ENCODE peak calls at places on chromosomes 13 and 19, in five cellular contexts. D is omental fat pad, Z is epithelial cell of esophagus, W is H9, O is bronchial epithelial cell. U is an unnamed sample.

GRCh38 chr13:25286308-25286968 is 850 bp downstream of the MTMR6 start:
- DNase-seq in D (no peak), Z (peak), W (no peak), O (peak), U (no peak)

GRCh38 chr19:45218887-45219780 is 26.1 kb downstream of the EXOC3L2 start:
- DNase-seq in D (no peak), Z (no peak), W (no peak), O (no peak), U (no peak)

GRCh38 chr19:43607238-43608205 is 4.4 kb upstream of the SRRM5 start:
- DNase-seq in D (no peak), Z (no peak), W (no peak), O (no peak), U (no peak)

GRCh38 chr13:24282256-24282655 is 27.1 kb upstream of the C1QTNF9 start:
- DNase-seq in D (no peak), Z (no peak), W (no peak), O (no peak), U (no peak)

GRCh38 chr13:48852911-48853310 is 122.8 kb upstream of the FNDC3A start:
- DNase-seq in D (no peak), Z (no peak), W (no peak), O (no peak), U (no peak)

GRCh38 chr19:45526143-45526542 is 18.9 kb downstream of the VASP start:
- DNase-seq in D (no peak), Z (peak), W (peak), O (peak), U (peak)

GRCh38 chr13:110338441-110339101 is 31.5 kb downstream of the COL4A2 start:
- DNase-seq in D (no peak), Z (no peak), W (no peak), O (no peak), U (no peak)

GRCh38 chr19:18029617-18030338 is 21.8 kb downstream of the ARRDC2 start:
- DNase-seq in D (no peak), Z (peak), W (no peak), O (peak), U (no peak)

GRCh38 chr19:38142176-38143035 is 81.6 kb downstream of the DPF1 start:
- DNase-seq in D (no peak), Z (peak), W (peak), O (peak), U (peak)

GRCh38 chr19:33434886-33435705 is 61.6 kb downstream of the CEBPG start:
- DNase-seq in D (no peak), Z (peak), W (no peak), O (no peak), U (no peak)

GRCh38 chr19:29499261-29499920 is 26.4 kb upstream of the VSTM2B start:
- DNase-seq in D (no peak), Z (no peak), W (no peak), O (no peak), U (no peak)

GRCh38 chr13:62643007-62643483 is 1227.4 kb upstream of the PCDH20 start:
- DNase-seq in D (no peak), Z (peak), W (no peak), O (peak), U (no peak)

GRCh38 chr13:56861472-56861871 is 279.2 kb upstream of the PRR20A start:
- DNase-seq in D (no peak), Z (no peak), W (no peak), O (no peak), U (no peak)

GRCh38 chr13:35784286-35784951 is 307.9 kb upstream of the MAB21L1 start:
- DNase-seq in D (no peak), Z (no peak), W (no peak), O (no peak), U (no peak)

GRCh38 chr13:37029617-37030016 is 29.0 kb downstream of the EXOSC8 start:
- DNase-seq in D (no peak), Z (no peak), W (no peak), O (no peak), U (no peak)

GRCh38 chr13:98393873-98394272 is 183.0 kb downstream of the STK24 start:
- DNase-seq in D (no peak), Z (no peak), W (no peak), O (no peak), U (no peak)

GRCh38 chr13:110300090-110300815 is 6.7 kb downstream of the COL4A1 start:
- DNase-seq in D (no peak), Z (no peak), W (no peak), O (no peak), U (no peak)

GRCh38 chr13:76828316-76828741 is 57.9 kb downstream of the KCTD12 start:
- DNase-seq in D (no peak), Z (peak), W (no peak), O (peak), U (no peak)

GRCh38 chr19:42246143-42246868 is 3.9 kb upstream of the GSK3A start:
- DNase-seq in D (no peak), Z (peak), W (peak), O (peak), U (peak)

GRCh38 chr13:64959276-64959675 is 2270.9 kb downstream of the PCDH9 start:
- DNase-seq in D (no peak), Z (no peak), W (no peak), O (no peak), U (no peak)

GRCh38 chr13:80160110-80160509 is 180.8 kb downstream of the SPRY2 start:
- DNase-seq in D (no peak), Z (no peak), W (no peak), O (no peak), U (no peak)

GRCh38 chr13:97223711-97224461 is 1.8 kb downstream of the MBNL2 start:
- DNase-seq in D (no peak), Z (peak), W (peak), O (peak), U (peak)

GRCh38 chr13:89930861-89931260 is 1416.6 kb upstream of the MIR17HG start:
- DNase-seq in D (no peak), Z (no peak), W (no peak), O (no peak), U (no peak)

GRCh38 chr19:38266981-38267597 is 2.7 kb downstream of the SPINT2 start:
- DNase-seq in D (no peak), Z (peak), W (no peak), O (peak), U (no peak)

GRCh38 chr19:18001837-18002345 is 6.1 kb upstream of the ARRDC2 start:
- DNase-seq in D (no peak), Z (no peak), W (no peak), O (no peak), U (no peak)

GRCh38 chr13:42946927-42947326 is 45.1 kb downstream of the EPSTI1 start:
- DNase-seq in D (no peak), Z (no peak), W (no peak), O (no peak), U (no peak)

GRCh38 chr13:30366083-30366482 is 56.2 kb upstream of the UBE2L5 start:
- DNase-seq in D (no peak), Z (no peak), W (no peak), O (no peak), U (no peak)

GRCh38 chr13:64369121-64369520 is 2861.0 kb downstream of the PCDH9 start:
- DNase-seq in D (no peak), Z (peak), W (no peak), O (peak), U (no peak)

GRCh38 chr13:110306340-110306959 is 507 bp downstream of the COL4A1 start:
- DNase-seq in D (no peak), Z (no peak), W (peak), O (no peak), U (no peak)

GRCh38 chr13:96771501-96772367 is 222.5 kb downstream of the OXGR1 start:
- DNase-seq in D (no peak), Z (peak), W (no peak), O (peak), U (no peak)

GRCh38 chr13:110399801-110400200 is 92.7 kb downstream of the COL4A2 start:
- DNase-seq in D (no peak), Z (no peak), W (no peak), O (no peak), U (no peak)

GRCh38 chr13:93231867-93232266 is 5.3 kb downstream of the GPC6 start:
- DNase-seq in D (no peak), Z (no peak), W (no peak), O (no peak), U (no peak)

GRCh38 chr13:53368948-53369347 is 340.3 kb downstream of the OLFM4 start:
- DNase-seq in D (no peak), Z (no peak), W (no peak), O (no peak), U (no peak)

DNA sequence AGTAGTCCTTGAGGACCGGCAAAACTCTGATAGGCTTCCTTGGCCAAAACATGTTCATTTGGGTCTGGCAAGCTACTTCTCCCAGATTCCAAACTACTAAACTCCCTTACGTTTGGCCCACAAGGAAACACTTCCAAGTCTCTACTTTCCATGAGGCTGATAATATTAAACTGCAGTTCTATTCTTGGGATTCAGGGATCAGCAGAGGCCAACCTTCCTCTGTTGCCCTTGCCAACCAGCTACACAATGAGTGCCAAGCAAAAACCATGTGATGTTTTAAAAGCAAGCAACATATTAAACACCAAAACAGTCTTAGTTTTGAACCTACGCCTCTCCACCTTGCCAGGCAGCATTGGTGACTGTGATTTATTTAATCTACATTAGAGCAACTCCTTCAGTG is 287.3 kb downstream of the TBC1D4 start:
- DNase-seq in D (no peak), Z (no peak), W (no peak), O (no peak), U (no peak)
- TF ChIP-seq CTCF in D (no peak), Z (no peak), W (no peak), O (no peak), U (no peak)

GRCh38 chr13:45721203-45721731 is 19.1 kb downstream of the CBY2 start:
- DNase-seq in D (no peak), Z (no peak), W (no peak), O (no peak), U (no peak)

GRCh38 chr13:45715351-45715750 is 13.2 kb downstream of the CBY2 start:
- DNase-seq in D (no peak), Z (no peak), W (no peak), O (no peak), U (no peak)

GRCh38 chr13:45717324-45717723 is 15.2 kb downstream of the CBY2 start:
- DNase-seq in D (no peak), Z (no peak), W (no peak), O (no peak), U (no peak)

GRCh38 chr13:45718992-45719391 is 16.9 kb downstream of the CBY2 start:
- DNase-seq in D (no peak), Z (no peak), W (no peak), O (no peak), U (no peak)

GRCh38 chr13:45718063-45718462 is 15.9 kb downstream of the CBY2 start:
- DNase-seq in D (no peak), Z (peak), W (peak), O (peak), U (no peak)
- TF ChIP-seq CTCF in D (no peak), Z (peak), W (peak), O (peak), U (peak)

GRCh38 chr19:13796301-13797057 is 1.2 kb downstream of the ZSWIM4 start:
- DNase-seq in D (peak), Z (peak), W (peak), O (peak), U (peak)
- TF ChIP-seq CTCF in D (no peak), Z (no peak), W (no peak), O (peak), U (no peak)

GRCh38 chr19:15759962-15760565 is 22.3 kb downstream of the OR10H3 start:
- DNase-seq in D (no peak), Z (no peak), W (no peak), O (no peak), U (no peak)
- TF ChIP-seq CTCF in D (no peak), Z (no peak), W (no peak), O (no peak), U (peak)

DNA sequence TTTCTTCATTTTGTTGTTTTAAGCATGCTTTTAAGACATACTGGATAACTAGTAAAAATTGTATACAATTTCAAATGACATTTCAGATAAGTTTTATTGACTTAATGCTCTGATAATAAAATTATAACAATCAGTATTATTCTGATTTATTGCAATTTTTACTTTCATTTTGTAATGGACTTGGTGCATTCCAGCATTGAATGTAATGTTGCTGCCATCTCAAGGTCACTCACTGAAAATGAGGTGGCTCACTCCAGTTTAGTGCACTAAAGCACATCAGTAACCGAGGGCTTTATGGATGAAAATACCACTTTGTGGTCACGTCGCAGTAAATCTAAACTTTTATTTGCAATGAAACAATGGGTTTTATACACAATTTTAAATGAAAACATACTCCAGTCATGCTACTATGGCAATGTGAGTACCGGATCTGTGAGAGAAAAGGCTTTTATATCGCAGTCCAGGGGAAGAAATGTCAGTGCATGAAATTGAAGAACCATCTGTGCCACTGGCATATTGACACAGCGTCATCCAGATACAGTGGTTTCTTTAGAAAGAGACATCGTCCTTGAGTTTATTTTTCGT is 20.7 kb upstream of the ZNF507 start:
- DNase-seq in D (no peak), Z (no peak), W (no peak), O (no peak), U (no peak)
- TF ChIP-seq CTCF in D (no peak), Z (peak), W (no peak), O (no peak), U (no peak)

GRCh38 chr13:113811081-113811928 is 52.3 kb downstream of the TMEM255B start:
- DNase-seq in D (no peak), Z (no peak), W (no peak), O (no peak), U (no peak)

GRCh38 chr13:113814435-113814821 is 49.4 kb downstream of the GAS6 start:
- DNase-seq in D (no peak), Z (no peak), W (no peak), O (no peak), U (no peak)

GRCh38 chr13:113813749-113814434 is 50.0 kb downstream of the GAS6 start:
- DNase-seq in D (no peak), Z (no peak), W (no peak), O (no peak), U (no peak)

GRCh38 chr13:113812140-113813036 is 51.5 kb downstream of the GAS6 start:
- DNase-seq in D (no peak), Z (no peak), W (no peak), O (no peak), U (no peak)

GRCh38 chr13:113813070-113813748 is 50.7 kb downstream of the GAS6 start:
- DNase-seq in D (no peak), Z (no peak), W (no peak), O (no peak), U (no peak)
- TF ChIP-seq CTCF in D (no peak), Z (no peak), W (no peak), O (no peak), U (no peak)